ENCODE peak calls at places on chromosome X, in six cellular contexts. P is PC-3, O is GDM1, Y is LoVo, A is H4, X is EH. K is an unnamed sample.

GRCh38 chrX:153992180-153992579 is 19.6 kb downstream of the TMEM187 start:
- DNase-seq in P (no peak), O (no peak), Y (no peak), A (no peak), X (no peak), K (no peak)

GRCh38 chrX:43939187-43939926 is 33.8 kb downstream of the NDP start:
- DNase-seq in P (peak), O (no peak), Y (no peak), A (no peak), X (no peak), K (peak)

GRCh38 chrX:115017455-115017854 is at the start of gene IL13RA2:
- DNase-seq in P (no peak), O (no peak), Y (no peak), A (peak), X (no peak), K (no peak)

GRCh38 chrX:65480960-65481359 is 53.6 kb downstream of the LAS1L start:
- DNase-seq in P (no peak), O (no peak), Y (no peak), A (no peak), X (no peak), K (no peak)

GRCh38 chrX:140180585-140180984 is 215.3 kb upstream of the CXorf66 start:
- DNase-seq in P (peak), O (no peak), Y (no peak), A (peak), X (no peak), K (peak)

GRCh38 chrX:21747523-21747922 is 10.4 kb downstream of the SMPX start:
- DNase-seq in P (no peak), O (no peak), Y (no peak), A (no peak), X (no peak), K (no peak)

GRCh38 chrX:53357799-53358530 is 64.5 kb downstream of the SMC1A start:
- DNase-seq in P (no peak), O (no peak), Y (no peak), A (no peak), X (peak), K (peak)

GRCh38 chrX:108732630-108733321 is 3.6 kb downstream of the IRS4 start:
- DNase-seq in P (no peak), O (no peak), Y (no peak), A (no peak), X (no peak), K (no peak)

GRCh38 chrX:16671005-16671404 is 21.0 kb downstream of the S100G start:
- DNase-seq in P (peak), O (peak), Y (no peak), A (peak), X (peak), K (peak)

GRCh38 chrX:41029332-41029731 is 55.9 kb upstream of the USP9X start:
- DNase-seq in P (peak), O (no peak), Y (no peak), A (no peak), X (peak), K (peak)

GRCh38 chrX:88355252-88355651 is 391.8 kb upstream of the CPXCR1 start:
- DNase-seq in P (peak), O (no peak), Y (no peak), A (peak), X (no peak), K (no peak)

GRCh38 chrX:135086197-135086854 is 34.0 kb downstream of the ETDB start:
- DNase-seq in P (peak), O (no peak), Y (peak), A (peak), X (peak), K (peak)

GRCh38 chrX:41474726-41475100 is 27.6 kb downstream of the NYX start:
- DNase-seq in P (no peak), O (no peak), Y (no peak), A (no peak), X (no peak), K (no peak)

GRCh38 chrX:68938244-68939004 is 109.6 kb downstream of the EFNB1 start:
- DNase-seq in P (no peak), O (no peak), Y (no peak), A (peak), X (peak), K (no peak)

GRCh38 chrX:33211356-33212254 is at the start of gene DMD:
- DNase-seq in P (no peak), O (no peak), Y (no peak), A (peak), X (no peak), K (peak)

GRCh38 chrX:153685751-153686676 is 1.7 kb upstream of the SLC6A8 start:
- DNase-seq in P (no peak), O (no peak), Y (no peak), A (no peak), X (no peak), K (no peak)

GRCh38 chrX:120468071-120468470 is 1.0 kb downstream of the LAMP2 start:
- DNase-seq in P (no peak), O (no peak), Y (no peak), A (no peak), X (no peak), K (no peak)

GRCh38 chrX:26262121-26262523 is 46.2 kb downstream of the MAGEB5 start:
- DNase-seq in P (peak), O (no peak), Y (no peak), A (no peak), X (no peak), K (peak)

GRCh38 chrX:78452356-78452755 is 124.9 kb upstream of the CYSLTR1 start:
- DNase-seq in P (peak), O (no peak), Y (no peak), A (no peak), X (no peak), K (no peak)

GRCh38 chrX:44828008-44828605 is 15.7 kb upstream of the DUSP21 start:
- DNase-seq in P (peak), O (no peak), Y (no peak), A (peak), X (peak), K (peak)

GRCh38 chrX:24080670-24081069 is 25.9 kb downstream of the EIF2S3 start:
- DNase-seq in P (no peak), O (no peak), Y (no peak), A (no peak), X (no peak), K (no peak)

GRCh38 chrX:38260231-38260630 is 39.6 kb upstream of the SRPX start:
- DNase-seq in P (peak), O (no peak), Y (no peak), A (peak), X (peak), K (peak)

GRCh38 chrX:49884290-49884862 is 5.1 kb downstream of the USP27X start:
- DNase-seq in P (peak), O (peak), Y (peak), A (peak), X (peak), K (peak)

GRCh38 chrX:48595929-48596328 is 1.4 kb upstream of the WDR13 start:
- DNase-seq in P (no peak), O (no peak), Y (no peak), A (no peak), X (no peak), K (no peak)

GRCh38 chrX:49250578-49250977 is 13.9 kb downstream of the FOXP3 start:
- DNase-seq in P (no peak), O (no peak), Y (no peak), A (no peak), X (no peak), K (no peak)

GRCh38 chrX:20311505-20311904 is 44.8 kb upstream of the RPS6KA3 start:
- DNase-seq in P (no peak), O (no peak), Y (no peak), A (no peak), X (no peak), K (no peak)

GRCh38 chrX:126064901-126065541 is 101.1 kb downstream of the DCAF12L2 start:
- DNase-seq in P (no peak), O (no peak), Y (no peak), A (no peak), X (no peak), K (no peak)

GRCh38 chrX:97366246-97366645 is 482.5 kb downstream of the RPA4 start:
- DNase-seq in P (no peak), O (no peak), Y (no peak), A (no peak), X (no peak), K (peak)

K was measured in iris pigment epithelial cell.